ENCODE peak calls at places on chromosomes 6 and 20, in seven cellular contexts. E is GM12892, O is breast epithelium, Y is stomach, H is endothelial cell of umbilical vein, A is suprapubic skin, Z is HepG2. W is an unnamed sample.

GRCh38 chr6:127952831-127953230 is 52.0 kb upstream of the THEMIS start:
- DNase-seq in E (no peak), O (no peak), Y (no peak), H (no peak), A (no peak), Z (no peak), W (no peak)

GRCh38 chr6:157759028-157759427 is 64.0 kb upstream of the SNX9 start:
- DNase-seq in E (no peak), O (no peak), Y (no peak), H (no peak), A (no peak), Z (no peak), W (no peak)

GRCh38 chr20:47276856-47277541 is 79.5 kb downstream of the ZMYND8 start:
- DNase-seq in E (no peak), O (peak; percentile 62), Y (peak; percentile 39), H (peak; percentile 43), A (peak; percentile 80), Z (no peak), W (no peak)

GRCh38 chr6:159463440-159463839 is 229.6 kb downstream of the SOD2 start:
- DNase-seq in E (no peak), O (no peak), Y (no peak), H (no peak), A (no peak), Z (no peak), W (no peak)

GRCh38 chr6:120526576-120526975 is 807.7 kb downstream of the TBC1D32 start:
- DNase-seq in E (no peak), O (no peak), Y (no peak), H (no peak), A (no peak), Z (no peak), W (no peak)

GRCh38 chr20:884983-885952 is 30.9 kb downstream of the ANGPT4 start:
- DNase-seq in E (no peak), O (no peak), Y (no peak), H (peak; percentile 19), A (no peak), Z (no peak), W (no peak)

GRCh38 chr6:76771076-76771634 is 692.1 kb downstream of the HTR1B start:
- DNase-seq in E (no peak), O (peak; percentile 24), Y (peak; percentile 34), H (peak; percentile 91), A (no peak), Z (no peak), W (no peak)

GRCh38 chr20:35226126-35226774 is at the start of gene MMP24:
- DNase-seq in E (no peak), O (no peak), Y (no peak), H (no peak), A (no peak), Z (no peak), W (no peak)

GRCh38 chr20:58987790-58988564 is 6.9 kb downstream of the NELFCD start:
- DNase-seq in E (no peak), O (peak; percentile 82), Y (peak; percentile 11), H (no peak), A (peak; percentile 48), Z (no peak), W (no peak)

GRCh38 chr6:135230702-135231468 is 49.8 kb downstream of the MYB start:
- DNase-seq in E (no peak), O (no peak), Y (no peak), H (no peak), A (no peak), Z (no peak), W (no peak)

GRCh38 chr20:21725892-21726291 is 20.4 kb downstream of the PAX1 start:
- DNase-seq in E (no peak), O (no peak), Y (no peak), H (no peak), A (no peak), Z (no peak), W (no peak)

GRCh38 chr6:157330831-157331230 is 7.5 kb upstream of the TMEM242 start:
- DNase-seq in E (no peak), O (no peak), Y (no peak), H (no peak), A (no peak), Z (no peak), W (no peak)

GRCh38 chr6:42923656-42924055 is 5.6 kb upstream of the CNPY3 start:
- DNase-seq in E (no peak), O (no peak), Y (no peak), H (no peak), A (no peak), Z (no peak), W (no peak)

GRCh38 chr6:14178083-14178445 is 60.5 kb downstream of the CD83 start:
- DNase-seq in E (no peak), O (no peak), Y (no peak), H (no peak), A (no peak), Z (no peak), W (no peak)

DNA sequence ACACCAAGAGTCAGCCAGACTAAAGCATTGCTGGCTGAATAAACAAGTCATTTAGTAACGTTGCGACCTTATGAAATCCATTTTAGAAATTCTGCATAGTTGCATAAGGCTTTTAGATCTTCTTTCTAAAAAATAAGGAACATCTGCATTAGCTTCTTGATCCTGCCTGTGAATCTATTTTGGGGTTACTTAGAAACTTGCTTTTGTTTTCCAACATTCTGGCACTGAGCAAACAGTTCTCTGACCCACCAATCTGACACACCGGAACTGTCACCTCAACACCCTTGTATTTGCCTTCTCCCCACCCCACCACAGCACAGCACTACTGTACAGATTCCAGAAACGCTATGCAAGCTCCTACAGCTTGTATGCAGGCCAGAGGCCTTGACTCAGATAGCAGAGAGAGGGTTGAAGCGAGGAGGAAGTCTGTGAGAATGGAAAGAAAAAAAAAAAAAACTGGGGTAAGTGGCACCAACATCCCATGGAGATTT is 55.0 kb downstream of the KIF13A start:
- DNase-seq in E (no peak), O (no peak), Y (no peak), H (peak; percentile 58), A (no peak), Z (peak; percentile 92), W (no peak)
- TF ChIP-seq POLR2AphosphoS5 in E (no peak), O (no peak), Y (peak; percentile 67), H (no peak), A (peak; percentile 29), Z (no peak), W (no peak)

DNA sequence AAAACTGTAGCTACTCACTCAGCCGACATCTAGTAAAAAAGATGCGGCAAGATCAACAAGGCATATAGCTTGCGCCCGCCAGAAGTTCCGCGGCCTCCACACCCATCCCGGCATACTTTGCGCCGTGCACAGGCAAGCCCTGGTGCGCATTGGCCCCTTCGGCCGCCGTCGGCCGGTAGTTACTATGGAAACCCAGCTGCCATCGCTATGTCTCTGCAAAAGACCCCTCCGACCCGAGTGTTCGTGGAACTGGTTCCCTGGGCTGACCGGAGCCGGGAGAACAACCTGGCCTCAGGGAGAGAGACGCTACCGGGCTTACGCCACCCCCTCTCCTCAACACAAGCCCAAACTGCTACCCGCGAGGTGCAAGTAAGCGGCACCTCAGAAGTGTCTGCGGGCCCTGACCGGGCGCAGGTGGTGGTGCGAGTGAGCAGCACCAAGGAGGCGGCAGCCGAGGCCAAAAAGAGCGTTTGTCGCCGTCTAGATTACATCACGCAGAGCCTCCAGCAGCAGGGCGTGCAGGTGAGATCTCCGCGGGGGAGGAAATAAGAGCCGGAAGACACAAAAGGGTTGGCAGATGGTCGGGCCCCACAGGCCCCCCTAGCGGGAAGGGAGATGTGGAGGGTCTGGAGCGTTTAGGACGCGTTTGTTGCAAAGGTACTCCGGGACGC is at the start of gene IRAK1BP1:
- DNase-seq in E (peak; percentile 71), O (peak; percentile 48), Y (peak; percentile 82), H (peak; percentile 89), A (peak; percentile 84), Z (peak; percentile 75), W (peak; percentile 70)
- TF ChIP-seq POLR2A in E (peak; percentile 70), O (no peak), Y (no peak), H (peak; percentile 81), A (no peak), Z (peak; percentile 65), W (peak; percentile 76)

DNA sequence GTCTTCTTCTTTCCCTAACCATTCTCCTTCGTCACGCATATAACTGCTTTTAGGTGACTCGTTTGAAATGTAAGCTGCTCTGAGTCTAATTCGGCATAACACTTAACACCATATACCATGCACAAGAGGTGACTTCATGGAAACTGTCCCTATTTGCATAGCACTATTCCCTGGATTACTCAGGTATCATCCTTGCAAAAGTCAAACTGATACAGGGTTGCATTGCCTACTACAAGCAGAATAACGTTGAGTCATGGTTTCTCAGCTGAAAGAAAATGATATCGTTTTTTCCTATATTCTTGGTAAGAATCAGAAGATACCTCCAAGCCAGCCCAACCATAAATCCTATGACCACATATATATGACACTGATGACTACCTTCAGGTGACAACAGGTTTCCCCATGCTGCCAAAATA is 227.5 kb downstream of the ATXN1 start:
- DNase-seq in E (no peak), O (no peak), Y (no peak), H (no peak), A (no peak), Z (no peak), W (no peak)
- TF ChIP-seq POLR2AphosphoS5 in E (no peak), O (no peak), Y (no peak), H (no peak), A (no peak), Z (no peak), W (no peak)

DNA sequence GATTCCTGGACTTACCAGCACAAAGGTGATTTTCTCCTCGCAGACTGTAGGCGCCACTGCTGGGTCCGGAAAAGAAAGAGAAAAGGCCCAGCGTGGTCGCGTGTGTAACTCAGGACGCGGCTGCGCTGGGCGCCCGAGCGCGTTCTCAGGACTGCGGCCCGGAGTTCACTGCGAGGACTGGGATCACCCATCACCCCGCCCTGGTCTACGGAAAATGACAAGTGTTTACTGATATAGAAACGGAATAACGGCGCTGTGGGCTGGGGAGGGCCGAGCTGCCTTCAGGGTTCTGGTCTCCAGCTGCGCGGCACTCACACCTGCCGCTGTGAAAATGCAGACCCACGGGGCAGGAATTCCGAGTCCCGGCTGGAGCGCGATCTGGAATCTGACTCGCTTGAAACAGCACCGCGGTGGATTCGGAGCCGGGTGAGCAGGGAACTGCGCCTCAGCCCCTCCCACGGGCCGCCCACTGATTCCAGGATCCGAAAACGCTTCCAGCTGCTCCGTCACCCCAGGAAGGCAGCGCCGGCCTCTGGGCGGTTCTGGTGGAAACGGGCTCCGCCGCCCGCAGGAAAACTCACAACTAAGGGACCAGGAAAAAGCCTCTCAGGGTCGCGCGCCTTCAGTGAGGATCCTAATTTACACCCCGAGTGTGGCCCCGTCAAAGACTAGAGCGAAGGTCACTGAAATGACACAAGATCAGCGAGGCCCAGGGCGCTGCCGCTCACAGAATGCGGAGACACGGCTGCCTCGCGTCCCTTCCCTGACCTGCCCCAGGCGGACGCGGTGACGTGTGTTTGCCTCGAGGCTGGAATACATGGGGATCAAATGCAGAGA is 34.5 kb downstream of the HLA-A start:
- DNase-seq in E (peak; percentile 54), O (peak; percentile 74), Y (peak; percentile 84), H (peak; percentile 76), A (peak; percentile 90), Z (peak; percentile 77), W (peak; percentile 49)
- TF ChIP-seq POLR2A in E (no peak), O (peak; percentile 21), Y (peak; percentile 71), H (peak; percentile 17), A (peak; percentile 21), Z (peak; percentile 64), W (no peak)

W was measured in GM12891.